ENCODE peak calls at places on chromosomes 16 and 17, in six cellular contexts. X is AG10803, M is breast epithelium, B is left ventricle myocardium inferior, A is right lobe of liver, Y is astrocyte of the spinal cord. D is an unnamed sample.

GRCh38 chr16:80014241-80014939 is 413.9 kb upstream of the MAF start:
- DNase-seq in B (no peak), Y (no peak), X (peak), A (no peak), M (no peak), D (no peak)

GRCh38 chr17:36592316-36592710 is 634 bp downstream of the DHRS11 start:
- DNase-seq in B (no peak), A (no peak), M (no peak), X (no peak), Y (no peak), D (no peak)

GRCh38 chr16:500699-501098 is 26.8 kb upstream of the CAPN15 start:
- DNase-seq in Y (no peak), M (no peak), B (peak), X (no peak), A (no peak), D (no peak)

GRCh38 chr17:57114085-57114673 is 29.1 kb downstream of the AKAP1 start:
- DNase-seq in B (peak), X (peak), M (no peak), A (peak), Y (no peak), D (peak)

GRCh38 chr17:37088459-37088858 is 139.7 kb downstream of the AATF start:
- DNase-seq in Y (no peak), B (no peak), A (no peak), X (no peak), M (no peak), D (peak)

GRCh38 chr17:43671755-43672502 is 10.2 kb upstream of the MEOX1 start:
- DNase-seq in Y (no peak), B (no peak), X (no peak), A (no peak), M (no peak), D (no peak)

GRCh38 chr17:71809537-71809936 is 311.3 kb upstream of the SOX9 start:
- DNase-seq in B (no peak), X (no peak), Y (no peak), A (no peak), M (no peak), D (no peak)

GRCh38 chr16:75288596-75289120 is 37.2 kb upstream of the BCAR1 start:
- DNase-seq in B (no peak), X (no peak), A (no peak), M (no peak), Y (no peak), D (no peak)

GRCh38 chr16:53417011-53417410 is 17.3 kb upstream of the RBL2 start:
- DNase-seq in A (no peak), X (peak), B (no peak), M (no peak), Y (peak), D (peak)

GRCh38 chr16:1197237-1197866 is 27.7 kb downstream of the TPSG1 start:
- DNase-seq in A (no peak), Y (no peak), M (no peak), B (no peak), X (no peak), D (no peak)

GRCh38 chr16:30491744-30492308 is 19.3 kb downstream of the ITGAL start:
- DNase-seq in Y (peak), M (no peak), A (peak), B (no peak), X (peak), D (peak)

GRCh38 chr17:29246638-29247037 is at the start of gene CRYBA1:
- DNase-seq in X (no peak), B (no peak), A (no peak), Y (no peak), M (no peak), D (no peak)

GRCh38 chr16:73385701-73386100 is 337.8 kb upstream of the ZFHX3 start:
- DNase-seq in X (no peak), A (no peak), M (no peak), Y (no peak), B (no peak), D (no peak)

GRCh38 chr16:15559176-15559575 is 83.8 kb downstream of the MARF1 start:
- DNase-seq in B (no peak), X (no peak), M (no peak), Y (no peak), A (no peak), D (no peak)

GRCh38 chr17:81733507-81734404 is 21.7 kb downstream of the SLC25A10 start:
- DNase-seq in M (peak), B (peak), A (peak), Y (peak), X (peak), D (peak)

GRCh38 chr16:27237229-27238015 is 31.1 kb downstream of the NSMCE1 start:
- DNase-seq in A (no peak), X (peak), M (peak), B (no peak), Y (peak), D (no peak)

GRCh38 chr16:73095885-73096341 is 48.0 kb upstream of the ZFHX3 start:
- DNase-seq in X (no peak), A (no peak), M (no peak), B (no peak), Y (peak), D (peak)

GRCh38 chr17:5837055-5837491 is 233.1 kb upstream of the WSCD1 start:
- DNase-seq in A (no peak), X (peak), B (no peak), M (no peak), Y (peak), D (peak)

GRCh38 chr16:49833055-49833454 is 22.9 kb downstream of the ZNF423 start:
- DNase-seq in A (no peak), Y (no peak), X (no peak), M (no peak), B (peak), D (peak)

GRCh38 chr16:5073279-5073629 is 1.6 kb downstream of the ALG1 start:
- DNase-seq in X (peak), B (no peak), M (no peak), A (no peak), Y (no peak), D (no peak)

GRCh38 chr16:5361322-5361721 is 263.7 kb upstream of the EEF2KMT start:
- DNase-seq in B (no peak), A (no peak), X (no peak), M (no peak), Y (no peak), D (no peak)

GRCh38 chr16:2530629-2531318 is 434 bp downstream of the CEMP1 start:
- DNase-seq in A (no peak), B (no peak), Y (no peak), M (no peak), X (no peak), D (no peak)

GRCh38 chr16:21301168-21301894 is 23.2 kb upstream of the CRYM start:
- DNase-seq in B (peak), M (peak), Y (peak), A (peak), X (peak), D (peak)

GRCh38 chr17:56595831-56596740 is 2.6 kb downstream of the NOG start:
- DNase-seq in A (no peak), Y (no peak), X (no peak), M (no peak), B (no peak), D (no peak)

GRCh38 chr16:53542283-53542682 is 39.3 kb upstream of the AKTIP start:
- DNase-seq in M (no peak), B (no peak), X (no peak), A (no peak), Y (no peak), D (no peak)

GRCh38 chr16:87702325-87702811 is 63.4 kb downstream of the KLHDC4 start:
- DNase-seq in B (no peak), A (no peak), X (no peak), Y (peak), M (no peak), D (peak)

GRCh38 chr16:68475071-68475470 is 26.8 kb upstream of the SMPD3 start:
- DNase-seq in A (no peak), X (no peak), Y (no peak), B (no peak), M (no peak), D (no peak)

GRCh38 chr17:81683208-81683583 is 401 bp downstream of the ARL16 start:
- DNase-seq in Y (no peak), A (no peak), M (no peak), X (no peak), B (no peak), D (no peak)

GRCh38 chr16:75494184-75494583 is 1.1 kb downstream of the CHST6 start:
- DNase-seq in A (no peak), X (no peak), B (no peak), M (no peak), Y (no peak), D (no peak)

GRCh38 chr16:79653337-79654000 is 52.9 kb upstream of the MAF start:
- DNase-seq in A (no peak), Y (no peak), B (peak), X (no peak), M (no peak), D (peak)

GRCh38 chr17:60231234-60231633 is 81.5 kb downstream of the CA4 start:
- DNase-seq in M (no peak), A (no peak), B (no peak), X (peak), Y (peak), D (peak)

GRCh38 chr17:10875984-10876555 is 38.2 kb upstream of the PIRT start:
- DNase-seq in X (peak), Y (peak), B (no peak), M (no peak), A (peak), D (peak)

GRCh38 chr17:82231562-82232321 is 2.9 kb downstream of the SLC16A3 start:
- DNase-seq in B (peak), X (peak), M (no peak), A (peak), Y (no peak), D (peak)

GRCh38 chr17:54944796-54945195 is 23.7 kb downstream of the COX11 start:
- DNase-seq in Y (peak), A (no peak), X (peak), B (no peak), M (no peak), D (peak)

GRCh38 chr17:49842846-49843245 is 5.0 kb downstream of the TAC4 start:
- DNase-seq in Y (no peak), A (no peak), X (no peak), M (no peak), B (no peak), D (no peak)

GRCh38 chr16:58198739-58199411 is 969 bp upstream of the CSNK2A2 start:
- DNase-seq in B (no peak), A (no peak), M (no peak), Y (no peak), X (no peak), D (no peak)

GRCh38 chr16:58197314-58198012 is 443 bp downstream of the CSNK2A2 start:
- DNase-seq in X (no peak), B (no peak), M (no peak), A (no peak), Y (no peak), D (no peak)

GRCh38 chr16:58200398-58200797 is 2.5 kb upstream of the CSNK2A2 start:
- DNase-seq in Y (no peak), X (no peak), B (no peak), M (no peak), A (no peak), D (no peak)

GRCh38 chr16:58196898-58197313 is 1.0 kb downstream of the CSNK2A2 start:
- DNase-seq in X (peak), Y (peak), B (no peak), A (no peak), M (no peak), D (peak)

GRCh38 chr16:58198022-58198683 is at the start of gene CSNK2A2:
- DNase-seq in Y (peak), A (peak), M (peak), B (peak), X (peak), D (peak)
- TF ChIP-seq CTCF in Y (peak), A (no peak), M (peak), B (peak), X (peak), D (no peak)

GRCh38 chr17:79835953-79836951 is 3.0 kb downstream of the CBX4 start:
- DNase-seq in A (peak), B (no peak), M (peak), Y (no peak), X (peak), D (no peak)
- H3K4me3 ChIP-seq in A (peak), B (peak), M (peak), Y (no peak), X (peak), D (peak)

GRCh38 chr16:71441348-71441781 is 489 bp downstream of the TLE7 start:
- DNase-seq in M (no peak), Y (no peak), B (no peak), A (no peak), X (no peak), D (no peak)
- TF ChIP-seq CTCF in M (no peak), Y (peak), B (peak), A (peak), X (peak), D (no peak)

DNA sequence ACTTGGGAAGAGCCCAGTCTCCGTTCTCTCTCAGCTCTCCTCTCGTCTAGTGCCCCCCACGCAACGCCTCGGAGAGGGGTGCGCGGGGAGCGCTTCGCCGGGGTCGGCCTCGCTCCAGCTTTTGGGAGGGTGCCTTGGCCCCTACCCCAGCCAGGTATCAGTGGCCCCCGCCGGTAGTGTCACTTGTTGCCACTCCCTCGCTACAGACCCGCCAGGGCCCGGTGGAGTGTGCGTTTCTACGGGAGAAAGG is 786 bp upstream of the CDH11 start:
- DNase-seq in M (no peak), A (no peak), Y (no peak), B (no peak), X (no peak), D (no peak)
- H3K4me3 ChIP-seq in M (peak), A (peak), Y (peak), B (peak), X (peak), D (peak)

GRCh38 chr16:13435873-13436474 is 484.0 kb upstream of the ERCC4 start:
- DNase-seq in A (no peak), X (no peak), M (no peak), Y (no peak), B (no peak), D (no peak)
- TF ChIP-seq CTCF in A (no peak), X (no peak), M (no peak), Y (no peak), B (no peak), D (no peak)

DNA sequence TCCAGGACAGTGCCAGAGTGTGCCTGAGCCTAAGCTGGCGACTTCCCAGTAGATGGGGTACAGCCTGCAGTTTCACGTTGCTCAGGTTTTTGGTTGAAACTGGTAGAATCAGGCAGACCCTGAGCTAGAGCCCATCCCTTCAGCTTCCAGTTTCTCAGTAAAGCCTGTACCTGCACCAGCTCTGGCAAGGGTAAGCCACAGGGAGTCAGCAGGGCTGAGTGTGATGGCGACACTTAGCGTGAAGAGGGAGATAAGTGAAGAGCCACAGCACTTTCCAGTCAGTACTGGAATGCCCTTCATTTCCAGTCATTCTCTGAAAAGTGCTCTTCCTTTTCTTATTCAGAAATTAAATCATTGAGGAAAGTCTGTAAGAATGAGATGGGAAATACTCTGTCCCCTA is 22.4 kb downstream of the PLD6 start:
- DNase-seq in A (no peak), X (no peak), Y (no peak), B (no peak), M (no peak), D (no peak)
- H3K4me3 ChIP-seq in A (no peak), X (no peak), Y (no peak), B (no peak), M (no peak), D (no peak)

GRCh38 chr17:38746004-38746892 is 1.9 kb downstream of the PCGF2 start:
- DNase-seq in X (no peak), A (no peak), B (no peak), M (no peak), Y (no peak), D (no peak)
- TF ChIP-seq CTCF in X (no peak), A (no peak), B (no peak), M (no peak), Y (no peak), D (no peak)

GRCh38 chr16:11685844-11686618 is 17.8 kb downstream of the SNN start:
- DNase-seq in Y (no peak), B (no peak), X (peak), M (no peak), A (peak), D (no peak)

GRCh38 chr16:11689031-11689840 is 21.0 kb downstream of the SNN start:
- DNase-seq in B (no peak), X (no peak), Y (no peak), M (no peak), A (peak), D (no peak)

GRCh38 chr16:11687606-11688519 is 19.6 kb downstream of the SNN start:
- DNase-seq in Y (no peak), B (no peak), A (peak), M (no peak), X (no peak), D (no peak)

GRCh38 chr16:11686713-11687112 is 18.5 kb downstream of the SNN start:
- DNase-seq in B (no peak), A (no peak), Y (no peak), M (no peak), X (no peak), D (no peak)

GRCh38 chr16:11688520-11688886 is 20.2 kb downstream of the SNN start:
- DNase-seq in Y (no peak), M (no peak), X (no peak), A (peak), B (no peak), D (no peak)
- H3K4me3 ChIP-seq in Y (no peak), M (no peak), X (no peak), A (no peak), B (no peak), D (no peak)

GRCh38 chr16:19210968-19211367 is 42.9 kb downstream of the SYT17 start:
- DNase-seq in Y (no peak), A (no peak), X (no peak), M (no peak), B (no peak), D (no peak)

GRCh38 chr16:19215705-19216104 is 47.7 kb downstream of the SYT17 start:
- DNase-seq in A (no peak), B (no peak), X (no peak), M (no peak), Y (no peak), D (no peak)

GRCh38 chr16:19212059-19212458 is 44.0 kb downstream of the SYT17 start:
- DNase-seq in M (no peak), A (no peak), X (no peak), B (no peak), Y (no peak), D (no peak)

GRCh38 chr16:19210175-19210924 is 42.3 kb downstream of the SYT17 start:
- DNase-seq in Y (peak), X (no peak), A (no peak), B (no peak), M (no peak), D (no peak)

DNA sequence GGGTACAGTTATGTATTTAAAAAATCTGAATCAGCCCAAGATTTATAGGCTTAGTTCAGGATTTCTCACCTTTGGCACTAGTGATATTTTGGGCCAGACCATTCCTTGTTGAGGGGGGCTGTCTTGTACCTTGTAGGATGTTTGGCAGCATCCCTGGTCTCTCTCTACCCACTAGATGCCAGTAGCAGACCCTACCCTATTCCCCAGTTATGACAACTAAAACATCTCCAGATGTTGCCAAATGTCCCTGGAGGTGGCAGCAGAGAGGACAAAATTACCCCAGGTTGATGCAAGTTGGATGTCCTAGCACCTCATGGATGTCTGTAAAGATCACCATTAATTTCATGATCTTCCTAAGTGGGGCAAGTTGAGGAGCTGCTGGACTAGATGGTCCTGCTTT is 45.8 kb downstream of the SYT17 start:
- DNase-seq in X (no peak), B (no peak), M (no peak), A (no peak), Y (no peak), D (no peak)
- TF ChIP-seq CTCF in X (no peak), B (no peak), M (no peak), A (no peak), Y (no peak), D (no peak)

DNA sequence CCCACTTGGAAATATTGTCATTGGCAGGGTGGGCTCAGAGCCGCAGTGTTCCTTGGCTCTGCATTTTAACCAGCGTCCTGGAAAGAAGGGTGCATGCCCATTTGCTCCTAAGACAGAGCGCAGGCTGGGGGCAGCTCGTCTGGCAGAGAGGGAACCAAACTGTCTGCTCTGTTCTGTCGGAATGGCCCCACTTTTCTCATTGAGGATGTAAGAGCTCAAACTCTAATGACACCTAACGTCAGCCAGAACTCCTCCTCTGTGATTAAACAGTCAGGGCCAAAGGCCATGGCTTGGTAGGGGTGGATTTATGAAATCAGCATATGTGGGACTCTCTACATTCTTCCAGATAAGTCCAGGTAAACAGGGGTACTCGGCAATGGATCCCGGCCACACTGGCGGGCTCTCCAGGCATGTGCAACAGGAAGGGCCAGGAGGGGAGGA is 18.1 kb downstream of the SLC47A1 start:
- DNase-seq in A (peak), Y (no peak), X (no peak), M (no peak), B (no peak), D (no peak)
- H3K4me3 ChIP-seq in A (no peak), Y (no peak), X (no peak), M (no peak), B (no peak), D (no peak)

D was measured in fibroblast of pulmonary artery.